ENCODE peak calls at places on chromosomes 12 and 14, in seven cellular contexts. A is transverse colon; S is psoas muscle; G is mammary epithelial cell; R is ovary; C is uterus; P is CD8-positive, alpha-beta T cell. X is an unnamed sample. For H3K9me3, the result is how much of the 10 kb centered on the place peaks cover.

GRCh38 chr12:131233737-131234474 is 280.2 kb downstream of the ADGRD1 start:
- DNase-seq in A (no peak), S (no peak), G (no peak), R (no peak), C (no peak), P (no peak), X (no peak)

GRCh38 chr12:49874142-49874897 is 29.4 kb downstream of the FAIM2 start:
- DNase-seq in A (no peak), S (no peak), G (no peak), R (no peak), C (no peak), P (no peak), X (no peak)

GRCh38 chr12:2058837-2059236 is 6.0 kb downstream of the CACNA1C start:
- DNase-seq in A (no peak), S (no peak), G (no peak), R (no peak), C (no peak), P (no peak), X (no peak)

GRCh38 chr12:81095470-81096232 is 17.8 kb downstream of the ACSS3 start:
- DNase-seq in A (no peak), S (no peak), G (no peak), R (no peak), C (no peak), P (no peak), X (no peak)

GRCh38 chr14:23284654-23285529 is 1.0 kb downstream of the HOMEZ start:
- DNase-seq in A (no peak), S (no peak), G (peak), R (no peak), C (peak), P (no peak), X (no peak)

GRCh38 chr14:59004012-59004411 is 184.5 kb upstream of the DAAM1 start:
- DNase-seq in A (no peak), S (no peak), G (no peak), R (no peak), C (no peak), P (no peak), X (no peak)

GRCh38 chr14:38999949-39000348 is 103.1 kb downstream of the SEC23A start:
- DNase-seq in A (no peak), S (no peak), G (no peak), R (no peak), C (no peak), P (no peak), X (no peak)

GRCh38 chr14:93005135-93005813 is 82.3 kb downstream of the CHGA start:
- DNase-seq in A (no peak), S (no peak), G (no peak), R (no peak), C (no peak), P (no peak), X (no peak)

GRCh38 chr12:5498806-5499205 is 66.9 kb downstream of the NTF3 start:
- DNase-seq in A (no peak), S (no peak), G (no peak), R (no peak), C (no peak), P (no peak), X (no peak)

GRCh38 chr14:22517117-22517720 is 71.8 kb downstream of the DAD1 start:
- DNase-seq in A (no peak), S (no peak), G (no peak), R (no peak), C (no peak), P (no peak), X (no peak)

GRCh38 chr12:72246370-72246769 is 25.8 kb upstream of the TRHDE start:
- DNase-seq in A (no peak), S (no peak), G (no peak), R (no peak), C (no peak), P (no peak), X (no peak)

GRCh38 chr12:111642681-111643427 is 42.9 kb downstream of the BRAP start:
- DNase-seq in A (no peak), S (no peak), G (no peak), R (no peak), C (no peak), P (no peak), X (no peak)

GRCh38 chr14:99522025-99522401 is 40.8 kb downstream of the CCNK start:
- DNase-seq in A (no peak), S (peak), G (no peak), R (peak), C (no peak), P (no peak), X (no peak)

GRCh38 chr12:64680235-64680634 is 69.9 kb downstream of the RASSF3 start:
- DNase-seq in A (peak), S (no peak), G (peak), R (no peak), C (no peak), P (no peak), X (no peak)

GRCh38 chr14:99274346-99275221 is 2.6 kb upstream of the BCL11B start:
- DNase-seq in A (peak), S (peak), G (peak), R (peak), C (no peak), P (no peak), X (peak)

GRCh38 chr14:29740491-29740890 is 187.2 kb downstream of the PRKD1 start:
- DNase-seq in A (no peak), S (no peak), G (no peak), R (no peak), C (no peak), P (no peak), X (no peak)

GRCh38 chr12:94089891-94090290 is 58.5 kb upstream of the PLXNC1 start:
- DNase-seq in A (no peak), S (no peak), G (no peak), R (no peak), C (no peak), P (no peak), X (no peak)

GRCh38 chr12:123099556-123100192 is 51.2 kb downstream of the PITPNM2 start:
- DNase-seq in A (no peak), S (no peak), G (no peak), R (no peak), C (no peak), P (no peak), X (no peak)

GRCh38 chr14:43894534-43894933 is 612.5 kb downstream of the FSCB start:
- DNase-seq in A (no peak), S (no peak), G (no peak), R (no peak), C (no peak), P (no peak), X (no peak)

GRCh38 chr12:130429656-130430505 is 92.2 kb downstream of the PIWIL1 start:
- DNase-seq in A (no peak), S (no peak), G (no peak), R (no peak), C (no peak), P (no peak), X (no peak)

GRCh38 chr14:77181603-77182437 is at the start of gene TMEM63C:
- DNase-seq in A (peak), S (no peak), G (peak), R (no peak), C (no peak), P (peak), X (peak)

GRCh38 chr14:67680121-67680602 is 5.7 kb upstream of the VTI1B start:
- DNase-seq in A (no peak), S (no peak), G (peak), R (no peak), C (no peak), P (no peak), X (no peak)

GRCh38 chr14:88552859-88553258 is 1.9 kb downstream of the PTPN21 start:
- DNase-seq in A (no peak), S (no peak), G (no peak), R (no peak), C (no peak), P (no peak), X (no peak)
- H3K27ac ChIP-seq in A (peak), S (peak), G (no peak), R (no peak), C (peak), P (no peak), X (no peak)

GRCh38 chr12:31715283-31715825 is 13.5 kb downstream of the AMN1 start:
- DNase-seq in A (no peak), S (no peak), G (no peak), R (no peak), C (no peak), P (no peak), X (no peak)
- H3K9me3 ChIP-seq in A (under half), S (under half), G (under half), R (under half), C (under half), P (under half), X (under half)

DNA sequence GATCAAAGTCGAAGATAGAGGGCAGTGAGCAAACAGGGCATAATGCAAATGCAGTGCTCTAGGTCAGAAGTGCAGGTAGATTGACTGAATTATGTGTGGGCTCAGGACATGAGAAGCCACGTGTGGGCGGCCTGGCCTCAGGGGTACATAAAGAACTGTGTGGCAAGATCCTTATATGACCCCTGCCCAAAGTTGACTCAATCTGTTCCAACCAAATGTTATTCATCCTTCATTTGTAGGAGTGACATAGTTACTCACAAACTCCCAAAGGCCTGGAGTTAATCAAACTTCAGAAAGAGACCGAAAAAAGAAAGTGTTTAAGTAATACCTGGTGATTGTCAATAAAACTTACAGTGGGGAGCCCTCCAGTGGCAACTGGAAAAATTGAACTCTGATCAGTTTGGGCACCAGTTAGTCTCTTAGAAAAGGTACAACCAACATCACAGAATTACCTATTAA is 150.4 kb upstream of the FAR2 start:
- DNase-seq in A (no peak), S (no peak), G (peak), R (no peak), C (peak), P (no peak), X (no peak)
- TF ChIP-seq CTCF in A (peak), S (peak), G (peak), R (no peak), C (peak), P (no peak), X (no peak)

GRCh38 chr12:46485853-46486252 is 113.3 kb upstream of the SLC38A2 start:
- DNase-seq in A (no peak), S (no peak), G (no peak), R (no peak), C (no peak), P (no peak), X (no peak)

GRCh38 chr12:46480724-46481123 is 108.2 kb upstream of the SLC38A2 start:
- DNase-seq in A (no peak), S (no peak), G (no peak), R (no peak), C (no peak), P (no peak), X (no peak)

GRCh38 chr12:46484396-46485061 is 112.0 kb upstream of the SLC38A2 start:
- DNase-seq in A (no peak), S (no peak), G (no peak), R (no peak), C (no peak), P (no peak), X (no peak)

GRCh38 chr12:46486588-46486987 is 114.0 kb upstream of the SLC38A2 start:
- DNase-seq in A (no peak), S (no peak), G (no peak), R (no peak), C (no peak), P (no peak), X (no peak)

GRCh38 chr12:46483572-46484395 is 111.2 kb upstream of the SLC38A2 start:
- DNase-seq in A (no peak), S (no peak), G (no peak), R (no peak), C (peak), P (no peak), X (no peak)
- H3K27ac ChIP-seq in A (no peak), S (no peak), G (no peak), R (no peak), C (peak), P (no peak), X (no peak)

GRCh38 chr12:53174881-53175491 is 5.5 kb upstream of the ZNF740 start:
- DNase-seq in A (no peak), S (no peak), G (no peak), R (no peak), C (no peak), P (no peak), X (no peak)
- H3K9me3 ChIP-seq in A (under half), S (under half), G (under half), R (under half), C (under half), P (under half), X (under half)

GRCh38 chr12:124699878-124700277 is 132.5 kb upstream of the NCOR2 start:
- DNase-seq in A (no peak), S (no peak), G (no peak), R (no peak), C (no peak), P (no peak), X (no peak)

GRCh38 chr12:124696689-124697476 is 129.5 kb upstream of the NCOR2 start:
- DNase-seq in A (no peak), S (no peak), G (no peak), R (no peak), C (no peak), P (no peak), X (no peak)

GRCh38 chr12:124698998-124699305 is 131.5 kb upstream of the NCOR2 start:
- DNase-seq in A (no peak), S (no peak), G (no peak), R (no peak), C (no peak), P (no peak), X (no peak)

GRCh38 chr12:124695861-124696260 is 128.4 kb upstream of the NCOR2 start:
- DNase-seq in A (no peak), S (no peak), G (peak), R (no peak), C (no peak), P (no peak), X (no peak)

GRCh38 chr12:124698211-124698997 is 131.0 kb upstream of the NCOR2 start:
- DNase-seq in A (no peak), S (no peak), G (no peak), R (no peak), C (no peak), P (no peak), X (no peak)
- TF ChIP-seq CTCF in A (no peak), S (no peak), G (no peak), R (no peak), C (no peak), P (no peak), X (no peak)